ENCODE peak calls at places on chromosomes 2 and 18, in ten cellular contexts. L is dorsolateral prefrontal cortex; W is tibial artery; P is AG04450; N is SJSA1; O is CD8-positive, alpha-beta memory T cell; U is cardiac muscle cell; S is heart right ventricle; Y is right atrium auricular region; C is caudate nucleus. Z is an unnamed sample.

GRCh38 chr2:224997802-224998201 is 44.5 kb downstream of the DOCK10 start:
- DNase-seq in L (no peak), W (no peak), P (no peak), N (no peak), O (no peak), U (no peak), S (peak), Y (no peak), C (no peak), Z (no peak)

GRCh38 chr2:212124597-212124996 is 414.0 kb downstream of the ERBB4 start:
- DNase-seq in L (no peak), W (no peak), P (no peak), N (no peak), O (no peak), U (peak), S (no peak), Y (no peak), C (peak), Z (no peak)

GRCh38 chr2:60465736-60466135 is 87.7 kb downstream of the BCL11A start:
- DNase-seq in L (no peak), W (no peak), P (no peak), N (no peak), O (no peak), U (no peak), S (no peak), Y (no peak), C (no peak), Z (no peak)

GRCh38 chr2:88265352-88265960 is 95.3 kb downstream of the THNSL2 start:
- DNase-seq in L (no peak), W (no peak), P (no peak), N (peak), O (no peak), U (no peak), S (peak), Y (no peak), C (no peak), Z (no peak)

GRCh38 chr2:187654535-187654934 is 100.3 kb upstream of the TFPI start:
- DNase-seq in L (no peak), W (no peak), P (no peak), N (no peak), O (no peak), U (no peak), S (peak), Y (no peak), C (no peak), Z (no peak)

GRCh38 chr2:100013892-100014677 is 128.3 kb downstream of the AFF3 start:
- DNase-seq in L (no peak), W (peak), P (peak), N (peak), O (no peak), U (peak), S (peak), Y (peak), C (no peak), Z (no peak)

GRCh38 chr2:227642691-227643090 is 23.9 kb upstream of the SCYGR5 start:
- DNase-seq in L (no peak), W (no peak), P (no peak), N (no peak), O (no peak), U (no peak), S (no peak), Y (no peak), C (no peak), Z (no peak)

GRCh38 chr2:51410351-51410750 is 378.4 kb upstream of the NRXN1 start:
- DNase-seq in L (no peak), W (no peak), P (no peak), N (no peak), O (no peak), U (no peak), S (no peak), Y (no peak), C (no peak), Z (no peak)

GRCh38 chr18:67243799-67244587 is 272.5 kb downstream of the DSEL start:
- DNase-seq in L (no peak), W (no peak), P (no peak), N (no peak), O (no peak), U (no peak), S (no peak), Y (no peak), C (no peak), Z (no peak)

GRCh38 chr2:45813003-45813601 is 161.6 kb downstream of the PRKCE start:
- DNase-seq in L (no peak), W (no peak), P (no peak), N (no peak), O (no peak), U (no peak), S (peak), Y (no peak), C (no peak), Z (no peak)

GRCh38 chr2:1809726-1810125 is 65.4 kb upstream of the PXDN start:
- DNase-seq in L (no peak), W (no peak), P (no peak), N (no peak), O (no peak), U (no peak), S (no peak), Y (no peak), C (no peak), Z (no peak)

GRCh38 chr2:212005077-212005671 is 533.4 kb downstream of the ERBB4 start:
- DNase-seq in L (no peak), W (no peak), P (no peak), N (no peak), O (no peak), U (peak), S (peak), Y (no peak), C (no peak), Z (no peak)

GRCh38 chr2:84458436-84459027 is 548 bp downstream of the SUCLG1 start:
- DNase-seq in L (peak), W (peak), P (no peak), N (no peak), O (no peak), U (peak), S (peak), Y (no peak), C (no peak), Z (no peak)

GRCh38 chr2:41540268-41540963 is 507.4 kb upstream of the PKDCC start:
- DNase-seq in L (no peak), W (no peak), P (no peak), N (no peak), O (no peak), U (no peak), S (no peak), Y (no peak), C (no peak), Z (no peak)

GRCh38 chr2:177506506-177506905 is 113.9 kb downstream of the AGPS start:
- DNase-seq in L (no peak), W (no peak), P (no peak), N (no peak), O (no peak), U (no peak), S (no peak), Y (no peak), C (no peak), Z (no peak)

GRCh38 chr2:109402980-109403840 is 210.6 kb downstream of the SEPTIN10 start:
- DNase-seq in L (no peak), W (no peak), P (no peak), N (no peak), O (no peak), U (no peak), S (no peak), Y (no peak), C (no peak), Z (no peak)

GRCh38 chr2:230761704-230762103 is 49.1 kb downstream of the CAB39 start:
- DNase-seq in L (no peak), W (no peak), P (no peak), N (no peak), O (no peak), U (no peak), S (no peak), Y (no peak), C (no peak), Z (no peak)

GRCh38 chr18:486929-487328 is 13.6 kb downstream of the COLEC12 start:
- DNase-seq in L (no peak), W (no peak), P (no peak), N (no peak), O (no peak), U (no peak), S (no peak), Y (no peak), C (no peak), Z (no peak)

GRCh38 chr2:105518897-105519296 is 120.0 kb upstream of the FHL2 start:
- DNase-seq in L (no peak), W (no peak), P (no peak), N (no peak), O (no peak), U (peak), S (no peak), Y (peak), C (no peak), Z (no peak)

GRCh38 chr18:52339891-52340371 is at the start of gene DCC:
- DNase-seq in L (peak), W (no peak), P (peak), N (no peak), O (no peak), U (peak), S (no peak), Y (no peak), C (peak), Z (no peak)

GRCh38 chr18:37420315-37420880 is 145.2 kb downstream of the CELF4 start:
- DNase-seq in L (no peak), W (no peak), P (no peak), N (no peak), O (no peak), U (no peak), S (no peak), Y (no peak), C (peak), Z (no peak)

GRCh38 chr2:120526047-120526562 is 180.2 kb downstream of the INHBB start:
- DNase-seq in L (no peak), W (no peak), P (no peak), N (no peak), O (no peak), U (no peak), S (no peak), Y (no peak), C (no peak), Z (no peak)

GRCh38 chr2:120528693-120529076 is 182.7 kb downstream of the INHBB start:
- DNase-seq in L (no peak), W (no peak), P (no peak), N (no peak), O (no peak), U (no peak), S (no peak), Y (no peak), C (no peak), Z (no peak)

GRCh38 chr2:120528051-120528692 is 182.2 kb downstream of the INHBB start:
- DNase-seq in L (no peak), W (no peak), P (no peak), N (no peak), O (no peak), U (no peak), S (no peak), Y (no peak), C (no peak), Z (no peak)

GRCh38 chr2:120525056-120526046 is 179.4 kb downstream of the INHBB start:
- DNase-seq in L (no peak), W (no peak), P (no peak), N (no peak), O (no peak), U (peak), S (peak), Y (no peak), C (no peak), Z (no peak)

DNA sequence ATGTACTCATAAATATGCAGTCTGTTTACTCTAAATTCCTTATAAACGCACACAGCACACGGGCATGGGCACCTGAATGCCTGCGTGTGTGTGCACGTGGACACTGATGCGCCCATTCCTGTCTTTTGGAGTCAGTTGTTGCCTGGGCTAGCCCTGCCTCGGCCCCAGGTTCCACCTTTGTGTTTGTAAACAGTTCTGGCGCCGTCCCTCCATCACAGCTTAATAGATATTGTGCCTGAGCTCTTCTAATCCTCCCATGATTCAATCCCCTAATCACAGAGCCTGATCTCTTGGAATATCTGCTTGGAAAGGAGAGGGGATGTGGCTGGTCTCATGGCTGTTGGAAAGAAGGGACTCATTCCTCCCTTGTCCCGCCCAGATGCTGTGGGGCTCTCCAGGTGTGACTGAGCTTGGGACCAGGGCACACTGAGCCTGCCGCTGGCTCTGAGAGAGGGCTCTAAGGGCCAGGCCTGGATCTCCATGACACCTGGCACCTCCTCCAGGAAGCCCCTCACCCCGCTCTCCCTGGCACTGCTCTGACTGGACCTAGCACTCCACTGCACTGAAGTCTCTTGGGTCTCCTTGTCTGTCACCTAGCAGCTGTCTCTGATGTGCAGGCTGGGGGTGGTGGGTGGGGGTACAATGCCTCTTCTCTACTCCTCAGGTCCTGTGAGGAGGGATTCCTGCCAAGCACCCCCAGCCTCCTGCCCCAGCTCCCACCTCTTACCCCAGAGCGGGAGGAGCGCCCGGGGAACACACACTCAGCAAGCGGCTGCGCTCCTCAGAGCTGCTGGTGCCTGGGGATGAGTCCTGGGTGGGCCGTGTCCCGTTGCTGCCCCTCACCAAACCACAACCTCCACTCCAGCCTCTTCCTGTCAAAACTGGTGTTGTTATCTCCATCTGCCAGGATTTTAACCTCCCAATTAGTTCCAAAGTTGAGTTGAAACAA is 181.3 kb downstream of the INHBB start:
- DNase-seq in L (no peak), W (no peak), P (no peak), N (no peak), O (no peak), U (no peak), S (no peak), Y (no peak), C (no peak), Z (no peak)
- H3K27ac ChIP-seq in L (no peak), W (no peak), P (no peak), N (no peak), O (no peak), U (no peak), S (no peak), Y (no peak), C (no peak), Z (no peak)

GRCh38 chr2:46991985-46992384 is 76.4 kb upstream of the MCFD2 start:
- DNase-seq in L (no peak), W (no peak), P (no peak), N (no peak), O (no peak), U (no peak), S (no peak), Y (no peak), C (no peak), Z (no peak)
- H3K27ac ChIP-seq in L (peak), W (no peak), P (no peak), N (no peak), O (no peak), U (no peak), S (no peak), Y (no peak), C (peak), Z (no peak)

DNA sequence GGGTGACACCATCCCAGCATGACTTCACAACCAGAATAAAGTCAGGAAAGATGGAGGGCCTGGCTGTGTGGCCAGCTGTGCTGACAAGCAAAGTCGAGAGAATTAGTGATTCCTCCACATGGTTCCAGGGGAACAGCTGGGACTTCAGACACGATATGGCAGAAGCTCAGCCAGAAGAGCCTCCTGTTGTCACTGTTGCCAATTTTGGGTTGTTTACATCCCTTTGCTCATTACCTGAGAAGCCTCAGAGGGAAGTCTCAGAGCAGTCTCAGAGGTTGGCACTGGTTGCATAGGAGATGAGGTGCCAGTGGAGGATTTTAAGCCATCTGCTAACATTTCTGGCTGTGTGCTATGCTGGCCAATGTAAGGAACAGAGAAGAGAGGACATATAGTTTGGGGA is 16.0 kb downstream of the LINC00305 start:
- DNase-seq in L (no peak), W (no peak), P (no peak), N (no peak), O (no peak), U (no peak), S (no peak), Y (no peak), C (no peak), Z (no peak)
- H3K27ac ChIP-seq in L (no peak), W (no peak), P (no peak), N (no peak), O (no peak), U (no peak), S (no peak), Y (no peak), C (no peak), Z (no peak)

GRCh38 chr2:226184540-226184939 is 615.1 kb downstream of the IRS1 start:
- DNase-seq in L (no peak), W (no peak), P (no peak), N (no peak), O (no peak), U (no peak), S (no peak), Y (no peak), C (no peak), Z (no peak)
- H3K27ac ChIP-seq in L (no peak), W (no peak), P (peak), N (peak), O (no peak), U (no peak), S (no peak), Y (no peak), C (no peak), Z (no peak)

GRCh38 chr2:102101097-102101843 is 41.3 kb upstream of the IL1R1 start:
- DNase-seq in L (no peak), W (no peak), P (no peak), N (no peak), O (no peak), U (no peak), S (no peak), Y (no peak), C (no peak), Z (no peak)
- H3K27ac ChIP-seq in L (no peak), W (no peak), P (peak), N (no peak), O (no peak), U (no peak), S (no peak), Y (no peak), C (no peak), Z (no peak)

GRCh38 chr2:137287934-137288639 is 522.7 kb downstream of the THSD7B start:
- DNase-seq in L (no peak), W (no peak), P (no peak), N (no peak), O (no peak), U (no peak), S (no peak), Y (no peak), C (no peak), Z (no peak)
- H3K27ac ChIP-seq in L (no peak), W (no peak), P (no peak), N (no peak), O (no peak), U (no peak), S (no peak), Y (no peak), C (no peak), Z (no peak)

GRCh38 chr18:26618130-26618529 is 69.8 kb upstream of the KCTD1 start:
- DNase-seq in L (no peak), W (no peak), P (no peak), N (no peak), O (no peak), U (no peak), S (no peak), Y (no peak), C (no peak), Z (no peak)
- H3K27ac ChIP-seq in L (no peak), W (no peak), P (no peak), N (no peak), O (no peak), U (no peak), S (no peak), Y (no peak), C (no peak), Z (no peak)

GRCh38 chr2:42917374-42918017 is 125.1 kb upstream of the HAAO start:
- DNase-seq in L (no peak), W (peak), P (no peak), N (no peak), O (no peak), U (no peak), S (peak), Y (peak), C (no peak), Z (no peak)
- H3K27ac ChIP-seq in L (no peak), W (no peak), P (no peak), N (no peak), O (peak), U (no peak), S (peak), Y (peak), C (no peak), Z (no peak)

GRCh38 chr2:157858846-157859245 is 17.3 kb downstream of the ACVR1 start:
- DNase-seq in L (no peak), W (no peak), P (no peak), N (no peak), O (no peak), U (no peak), S (no peak), Y (no peak), C (no peak), Z (no peak)
- H3K27ac ChIP-seq in L (no peak), W (no peak), P (peak), N (no peak), O (no peak), U (no peak), S (no peak), Y (no peak), C (no peak), Z (no peak)

Z was measured in CD4-positive, alpha-beta T cell.